ENCODE peak calls at places on chromosomes 5 and 9, in seven cellular contexts. X is CD4-positive, alpha-beta T cell; I is uterus; J is lower lobe of right lung; P is OCI-LY7; D is spleen; O is left ventricle myocardium inferior. Q is an unnamed sample.

GRCh38 chr9:90899287-90899686 is 97.7 kb downstream of the SYK start:
- DNase-seq in X (no peak), D (no peak), J (no peak), O (no peak), I (no peak), P (no peak), Q (peak)

GRCh38 chr5:176692326-176692725 is 45.0 kb downstream of the TSPAN17 start:
- DNase-seq in D (no peak), O (no peak), I (no peak), X (no peak), P (no peak), J (no peak), Q (no peak)

GRCh38 chr5:102312586-102312985 is 16.5 kb upstream of the SLCO4C1 start:
- DNase-seq in I (no peak), P (no peak), O (no peak), J (no peak), X (no peak), D (no peak), Q (no peak)

GRCh38 chr5:138077064-138077696 is 6.7 kb upstream of the WNT8A start:
- DNase-seq in D (no peak), O (peak), P (peak), I (peak), J (peak), X (peak), Q (no peak)

GRCh38 chr5:10018670-10019069 is 231.0 kb downstream of the ATPSCKMT start:
- DNase-seq in X (no peak), D (no peak), J (no peak), O (no peak), I (no peak), P (no peak), Q (no peak)

GRCh38 chr9:69951411-69951810 is 92.2 kb upstream of the MAMDC2 start:
- DNase-seq in J (no peak), P (no peak), I (no peak), D (no peak), X (no peak), O (no peak), Q (no peak)

GRCh38 chr5:14881826-14882225 is 10.2 kb upstream of the ANKH start:
- DNase-seq in X (no peak), D (no peak), I (no peak), O (no peak), P (no peak), J (no peak), Q (no peak)

GRCh38 chr5:139388198-139388821 is 1.4 kb downstream of the MZB1 start:
- DNase-seq in I (no peak), X (no peak), J (no peak), O (no peak), P (peak), D (peak), Q (no peak)

GRCh38 chr5:115193295-115193694 is 23.6 kb upstream of the TRIM36 start:
- DNase-seq in I (no peak), X (no peak), P (no peak), O (no peak), J (no peak), D (no peak), Q (no peak)

GRCh38 chr5:53482717-53483638 is 2.5 kb downstream of the FST start:
- DNase-seq in J (peak), I (peak), O (peak), D (peak), X (no peak), P (peak), Q (peak)

GRCh38 chr9:34249274-34249673 is 70.4 kb downstream of the UBAP1 start:
- DNase-seq in X (no peak), I (no peak), J (no peak), D (no peak), O (no peak), P (no peak), Q (no peak)

GRCh38 chr9:14945351-14945750 is 35.1 kb upstream of the FREM1 start:
- DNase-seq in X (no peak), J (no peak), I (no peak), D (no peak), P (no peak), O (no peak), Q (no peak)

GRCh38 chr5:68086443-68086842 is 129.1 kb upstream of the PIK3R1 start:
- DNase-seq in O (no peak), X (no peak), D (no peak), P (no peak), J (no peak), I (no peak), Q (no peak)

GRCh38 chr5:176810084-176810597 is at the start of gene UNC5A:
- DNase-seq in J (no peak), I (no peak), P (peak), X (peak), D (no peak), O (peak), Q (no peak)

GRCh38 chr9:26954050-26954508 is 2.1 kb upstream of the IFT74 start:
- DNase-seq in J (no peak), X (no peak), D (no peak), P (no peak), O (no peak), I (no peak), Q (no peak)

GRCh38 chr9:19498015-19498414 is 89.2 kb downstream of the ACER2 start:
- DNase-seq in D (no peak), X (no peak), J (no peak), O (no peak), I (no peak), P (no peak), Q (no peak)

GRCh38 chr5:134148316-134148715 is 28.4 kb downstream of the SKP1 start:
- DNase-seq in P (no peak), I (no peak), X (peak), J (no peak), O (no peak), D (no peak), Q (no peak)

GRCh38 chr5:119655081-119655480 is 25.7 kb downstream of the FAM170A start:
- DNase-seq in O (no peak), D (no peak), P (no peak), I (no peak), J (peak), X (no peak), Q (no peak)

GRCh38 chr9:136163248-136163850 is 41.6 kb downstream of the LHX3 start:
- DNase-seq in X (no peak), J (no peak), O (no peak), P (no peak), D (no peak), I (no peak), Q (no peak)
- H3K27ac ChIP-seq in X (no peak), J (no peak), O (no peak), P (no peak), D (no peak), I (no peak), Q (no peak)

GRCh38 chr9:93218161-93218560 is 34.2 kb downstream of the WNK2 start:
- DNase-seq in J (peak), X (no peak), D (peak), I (no peak), P (no peak), O (peak), Q (no peak)
- TF ChIP-seq CTCF in J (no peak), X (no peak), D (no peak), I (no peak), P (no peak), O (no peak), Q (no peak)

DNA sequence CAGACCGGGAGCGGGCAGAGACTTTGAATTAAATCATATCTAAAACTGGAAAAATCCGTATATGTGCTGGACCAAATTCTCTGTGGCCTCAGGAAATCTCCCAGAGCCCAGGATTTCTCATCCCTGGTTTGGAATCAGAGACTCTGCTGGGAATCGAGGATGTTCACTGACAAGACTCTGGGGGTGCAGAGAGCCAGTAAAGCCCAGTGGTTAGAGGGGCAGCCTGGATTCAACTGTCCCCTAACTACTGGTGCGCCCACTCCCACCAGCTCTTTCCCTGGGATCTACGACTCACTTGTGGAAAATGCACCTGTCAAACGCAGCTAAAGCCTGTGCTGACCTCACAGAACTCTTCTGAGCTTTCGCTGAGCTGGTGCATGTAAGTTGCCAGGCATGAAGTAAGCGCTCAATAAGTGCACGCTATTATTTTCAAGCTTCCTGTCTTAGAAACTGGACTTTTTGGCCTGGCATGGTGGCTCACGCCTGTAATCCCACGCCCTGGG is 20.5 kb upstream of the TOR2A start:
- DNase-seq in P (no peak), I (no peak), J (no peak), X (no peak), D (no peak), O (no peak), Q (no peak)
- H3K27ac ChIP-seq in P (no peak), I (peak), J (peak), X (no peak), D (peak), O (peak), Q (no peak)

GRCh38 chr9:7671847-7672246 is 127.7 kb downstream of the DMAC1 start:
- DNase-seq in J (no peak), D (no peak), O (no peak), X (no peak), P (no peak), I (no peak), Q (no peak)

GRCh38 chr9:7668541-7668940 is 131.0 kb downstream of the DMAC1 start:
- DNase-seq in X (no peak), P (no peak), J (no peak), O (no peak), I (no peak), D (no peak), Q (no peak)

GRCh38 chr9:7665874-7666273 is 133.7 kb downstream of the DMAC1 start:
- DNase-seq in D (no peak), J (no peak), P (no peak), X (no peak), O (no peak), I (no peak), Q (no peak)
- TF ChIP-seq CTCF in D (no peak), J (no peak), P (no peak), X (no peak), O (no peak), I (no peak), Q (no peak)

GRCh38 chr5:31937703-31938102 is 236.4 kb downstream of the GOLPH3 start:
- DNase-seq in J (no peak), O (no peak), D (no peak), P (no peak), X (no peak), I (no peak), Q (no peak)
- H3K27ac ChIP-seq in J (peak), O (no peak), D (no peak), P (no peak), X (no peak), I (no peak), Q (no peak)

GRCh38 chr5:35939639-35940038 is 1.2 kb upstream of the CAPSL start:
- DNase-seq in I (no peak), X (no peak), P (no peak), J (no peak), O (no peak), D (no peak), Q (no peak)
- TF ChIP-seq CTCF in I (no peak), X (no peak), P (peak), J (no peak), O (no peak), D (no peak), Q (no peak)

GRCh38 chr5:148902478-148902877 is 76.1 kb downstream of the ADRB2 start:
- DNase-seq in D (no peak), J (no peak), I (no peak), P (no peak), O (no peak), X (no peak), Q (no peak)
- H3K27ac ChIP-seq in D (no peak), J (no peak), I (no peak), P (no peak), O (no peak), X (no peak), Q (no peak)

Q was measured in coronary artery.